ENCODE peak calls at places on chromosomes 13 and 19, in six cellular contexts. H is thoracic aorta; S is stomach; B is hepatocyte; X is CD8-positive, alpha-beta memory T cell; Q is CD4-positive, alpha-beta memory T cell. A is an unnamed sample.
A peak's percentile ranks its signal among the peaks of the same experiment; 100 is the strongest.

GRCh38 chr19:3785464-3785937 is 680 bp downstream of the MATK start:
- DNase-seq in S (no peak), X (peak; percentile 21), H (no peak), Q (no peak), B (no peak), A (no peak)

GRCh38 chr13:40484101-40484800 is 182.2 kb downstream of the FOXO1 start:
- DNase-seq in Q (no peak), B (no peak), H (no peak), X (no peak), S (no peak), A (no peak)

GRCh38 chr13:110869805-110870706 is 44.8 kb downstream of the ANKRD10 start:
- DNase-seq in S (peak; percentile 79), H (peak; percentile 99), Q (no peak), X (no peak), B (peak; percentile 91), A (peak; percentile 17)

GRCh38 chr19:38001158-38001781 is 94.3 kb downstream of the SIPA1L3 start:
- DNase-seq in X (no peak), Q (no peak), S (no peak), B (no peak), H (no peak), A (no peak)

GRCh38 chr19:2478756-2479555 is 3.0 kb downstream of the GADD45B start:
- DNase-seq in S (peak; percentile 88), H (peak; percentile 59), X (peak; percentile 71), B (peak; percentile 85), Q (peak; percentile 67), A (peak; percentile 63)

GRCh38 chr19:29741776-29742175 is 26.7 kb upstream of the C19orf12 start:
- DNase-seq in B (no peak), S (no peak), H (no peak), Q (no peak), X (no peak), A (no peak)

GRCh38 chr13:97212540-97213146 is 9.5 kb upstream of the MBNL2 start:
- DNase-seq in Q (no peak), B (peak; percentile 36), X (no peak), S (peak; percentile 42), H (no peak), A (peak; percentile 22)

GRCh38 chr13:112908342-112908741 is 60.7 kb upstream of the MCF2L start:
- DNase-seq in B (no peak), Q (no peak), H (no peak), X (no peak), S (no peak), A (no peak)

DNA sequence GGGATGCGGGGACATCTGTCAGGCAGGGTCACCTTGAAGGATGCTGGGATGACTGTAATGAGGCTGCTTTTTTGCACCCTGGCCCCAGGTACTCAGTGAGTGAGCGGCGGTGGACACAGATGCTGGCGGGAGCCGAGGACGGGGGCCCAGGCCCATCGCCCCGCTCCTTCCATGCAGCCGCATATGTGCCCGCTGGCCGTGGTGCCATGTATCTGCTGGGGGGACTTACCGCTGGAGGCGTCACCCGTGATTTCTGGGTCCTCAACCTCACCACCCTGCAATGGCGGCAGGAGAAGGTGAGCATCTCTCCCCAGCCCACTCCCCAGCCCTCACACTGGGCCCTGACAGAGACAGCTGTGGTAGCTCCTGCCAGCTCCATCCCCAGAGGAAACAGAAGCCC is 31.3 kb downstream of the MEGF8 start:
- DNase-seq in S (no peak), Q (no peak), H (no peak), X (no peak), B (no peak), A (no peak)
- H3K36me3 ChIP-seq in S (peaks cover 21% of the 10 kb centered on the region), Q (no peaks in the 10 kb centered on the region), H (peaks cover 23% of the 10 kb centered on the region), X (no peaks in the 10 kb centered on the region), B (no peaks in the 10 kb centered on the region), A (peaks cover 5% of the 10 kb centered on the region)

DNA sequence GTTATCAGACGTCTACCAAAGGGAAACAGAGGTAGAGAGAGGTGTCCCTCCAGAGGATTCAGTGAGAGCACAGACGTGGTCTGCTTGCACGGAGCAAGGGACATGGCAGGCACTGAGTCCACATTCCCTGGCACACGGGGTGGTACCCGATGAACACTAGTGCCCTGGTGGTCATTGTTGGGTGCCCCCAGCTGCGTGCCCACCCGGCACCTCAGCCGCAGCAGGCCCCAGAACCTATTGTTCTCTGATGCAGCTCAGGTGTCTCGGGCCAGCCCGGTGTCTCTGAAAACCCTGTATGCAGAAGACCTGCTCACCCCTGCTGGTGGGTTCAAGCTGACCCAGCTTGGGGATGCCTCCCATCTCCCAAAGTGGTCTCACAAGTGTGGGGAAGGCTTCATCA is 11.9 kb downstream of the SUGP1 start:
- DNase-seq in H (no peak), Q (no peak), B (no peak), S (no peak), X (no peak), A (no peak)
- H3K36me3 ChIP-seq in H (peaks cover 43% of the 10 kb centered on the region), Q (peaks cover 64% of the 10 kb centered on the region), B (no peaks in the 10 kb centered on the region), S (peaks cover 66% of the 10 kb centered on the region), X (peaks cover 40% of the 10 kb centered on the region), A (peaks cover 50% of the 10 kb centered on the region)

DNA sequence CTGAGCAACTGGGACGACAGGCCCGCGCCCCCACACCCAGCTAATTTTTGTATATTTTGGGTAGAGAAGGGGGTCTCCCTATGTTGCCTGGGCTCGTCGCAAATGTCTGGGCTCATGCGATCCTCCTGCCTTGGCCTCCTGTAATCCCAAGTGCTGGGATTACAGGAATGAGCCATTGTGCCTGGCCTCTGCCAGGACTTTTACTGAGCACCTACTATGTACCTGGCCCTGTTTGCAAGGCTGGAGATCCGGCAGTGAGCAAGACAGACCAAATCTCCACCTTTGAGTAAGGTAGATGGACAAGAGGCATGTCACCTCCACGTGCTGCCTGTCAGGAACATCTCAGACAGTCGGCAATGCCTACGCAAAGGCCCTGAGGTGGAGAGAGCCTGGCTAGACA is 6.9 kb downstream of the FKBP8 start:
- DNase-seq in H (no peak), B (no peak), X (no peak), Q (no peak), S (no peak), A (no peak)
- H3K36me3 ChIP-seq in H (peaks cover 57% of the 10 kb centered on the region), B (no peaks in the 10 kb centered on the region), X (peaks cover 4% of the 10 kb centered on the region), Q (peaks cover 54% of the 10 kb centered on the region), S (peaks cover 46% of the 10 kb centered on the region), A (peaks cover 66% of the 10 kb centered on the region)

DNA sequence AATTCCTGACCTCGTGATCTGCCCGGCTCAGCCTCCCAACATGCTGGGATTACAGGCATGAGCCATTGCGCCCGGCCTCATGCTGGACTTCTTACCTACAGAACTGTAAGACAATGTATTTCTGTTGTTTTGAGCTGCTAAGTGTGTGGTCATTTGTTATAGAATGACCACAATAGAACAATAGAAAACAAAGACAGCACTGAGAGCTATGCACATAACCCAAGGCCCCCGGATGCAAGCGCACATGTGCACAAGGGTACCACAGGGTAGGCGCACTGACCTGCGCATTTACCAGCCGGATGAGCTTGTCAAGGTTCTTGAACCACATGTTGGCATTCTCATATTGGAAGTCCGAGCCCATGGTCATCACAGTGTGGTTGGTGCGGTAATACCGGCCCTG is 5.6 kb downstream of the MAN2B1 start:
- DNase-seq in S (no peak), Q (no peak), X (no peak), B (no peak), H (no peak), A (no peak)
- H3K36me3 ChIP-seq in S (peaks cover 47% of the 10 kb centered on the region), Q (peaks cover 64% of the 10 kb centered on the region), X (peaks cover 22% of the 10 kb centered on the region), B (no peaks in the 10 kb centered on the region), H (peaks cover 28% of the 10 kb centered on the region), A (peaks cover 14% of the 10 kb centered on the region)

GRCh38 chr13:107551521-107551920 is 663.8 kb downstream of the LIG4 start:
- DNase-seq in H (no peak), Q (no peak), B (no peak), S (no peak), X (no peak), A (no peak)
- H3K36me3 ChIP-seq in H (no peaks in the 10 kb centered on the region), Q (no peaks in the 10 kb centered on the region), B (no peaks in the 10 kb centered on the region), S (no peaks in the 10 kb centered on the region), X (no peaks in the 10 kb centered on the region), A (no peaks in the 10 kb centered on the region)

DNA sequence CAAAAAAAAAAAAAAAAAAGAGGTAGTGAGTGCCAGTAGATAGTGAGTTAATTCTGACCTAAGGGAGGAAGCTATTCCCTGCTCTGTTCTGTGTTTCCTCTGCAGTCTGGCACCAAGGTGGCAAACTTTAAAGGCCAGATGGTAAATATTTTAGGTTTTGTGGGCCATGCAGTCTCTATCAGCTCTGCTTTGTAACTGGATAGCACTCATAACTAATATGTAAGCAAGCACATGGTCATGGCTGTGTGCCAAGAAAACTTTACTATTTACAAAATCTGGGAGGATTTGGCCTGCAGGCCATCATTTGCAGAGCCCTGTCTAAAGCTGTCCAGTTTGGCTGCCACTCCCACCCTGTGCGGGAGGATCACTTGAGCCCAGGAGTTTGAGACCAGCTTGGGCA is 4.3 kb downstream of the PIN1 start:
- DNase-seq in S (no peak), B (peak; percentile 47), Q (no peak), H (no peak), X (no peak), A (no peak)
- H3K36me3 ChIP-seq in S (peaks cover 55% of the 10 kb centered on the region), B (no peaks in the 10 kb centered on the region), Q (peaks cover 55% of the 10 kb centered on the region), H (peaks cover 36% of the 10 kb centered on the region), X (peaks cover 57% of the 10 kb centered on the region), A (peaks cover 52% of the 10 kb centered on the region)

DNA sequence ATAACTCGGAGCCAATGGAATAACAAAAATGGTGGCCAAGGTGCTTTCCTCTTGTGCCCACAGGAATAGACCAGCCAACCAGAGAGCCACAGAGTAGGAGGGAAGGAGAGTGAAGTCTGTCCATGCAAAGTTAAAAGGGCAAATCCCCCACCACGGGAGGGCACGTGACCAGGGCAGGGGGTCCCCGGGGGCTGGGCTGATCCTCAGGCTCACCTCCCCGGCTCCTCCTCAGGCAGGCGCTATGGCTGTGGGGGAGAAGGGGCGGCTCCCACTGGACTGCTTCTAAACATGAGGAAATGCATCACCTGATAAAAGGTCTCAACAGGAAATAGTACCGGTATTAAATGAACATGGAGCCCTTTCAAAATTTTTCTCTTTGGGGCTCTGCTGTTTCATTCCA is 73.2 kb upstream of the SLC15A1 start:
- DNase-seq in B (no peak), Q (no peak), S (no peak), X (no peak), H (no peak), A (no peak)
- H3K36me3 ChIP-seq in B (no peaks in the 10 kb centered on the region), Q (peaks cover 66% of the 10 kb centered on the region), S (no peaks in the 10 kb centered on the region), X (peaks cover 34% of the 10 kb centered on the region), H (peaks cover 3% of the 10 kb centered on the region), A (no peaks in the 10 kb centered on the region)